ENCODE peak calls at places on chromosome 18, in six cellular contexts. W is HCEC 1CT, B is GM12865, Y is ACHN, G is iris pigment epithelial cell, U is NCI-H1417. K is an unnamed sample.

GRCh38 chr18:35999925-36000324 is 27.4 kb downstream of the RMP24 start:
- DNase-seq in W (no peak), B (no peak), Y (no peak), G (no peak), U (no peak), K (no peak)

GRCh38 chr18:33062834-33063364 is 290.1 kb upstream of the KLHL14 start:
- DNase-seq in W (no peak), B (no peak), Y (no peak), G (no peak), U (no peak), K (no peak)

GRCh38 chr18:59005266-59005665 is 134.4 kb upstream of the SEC11C start:
- DNase-seq in W (no peak), B (no peak), Y (peak), G (peak), U (no peak), K (peak)

GRCh38 chr18:59155140-59155539 is 15.5 kb downstream of the SEC11C start:
- DNase-seq in W (peak), B (no peak), Y (peak), G (peak), U (no peak), K (peak)

GRCh38 chr18:69804776-69805501 is 142.7 kb downstream of the CD226 start:
- DNase-seq in W (no peak), B (no peak), Y (no peak), G (no peak), U (no peak), K (no peak)

GRCh38 chr18:74268933-74269620 is 22.7 kb downstream of the CYB5A start:
- DNase-seq in W (no peak), B (no peak), Y (no peak), G (no peak), U (no peak), K (no peak)

GRCh38 chr18:13541621-13542519 is 184.5 kb downstream of the FAM210A start:
- DNase-seq in W (no peak), B (no peak), Y (no peak), G (no peak), U (no peak), K (no peak)

GRCh38 chr18:42268186-42268725 is 313.2 kb downstream of the PIK3C3 start:
- DNase-seq in W (no peak), B (no peak), Y (no peak), G (no peak), U (no peak), K (no peak)

GRCh38 chr18:22223263-22223960 is 54.0 kb downstream of the GATA6 start:
- DNase-seq in W (peak), B (no peak), Y (peak), G (peak), U (no peak), K (peak)

GRCh38 chr18:29430416-29430815 is 1253.5 kb upstream of the CDH2 start:
- DNase-seq in W (no peak), B (no peak), Y (peak), G (no peak), U (no peak), K (peak)

GRCh38 chr18:48623468-48624220 is 84.8 kb downstream of the CTIF start:
- DNase-seq in W (peak), B (no peak), Y (peak), G (peak), U (no peak), K (peak)

GRCh38 chr18:74116628-74117554 is 30.7 kb downstream of the FBXO15 start:
- DNase-seq in W (peak), B (peak), Y (peak), G (peak), U (no peak), K (peak)

GRCh38 chr18:2597639-2598038 is 26.3 kb downstream of the NDC80 start:
- DNase-seq in W (no peak), B (no peak), Y (no peak), G (no peak), U (no peak), K (no peak)

GRCh38 chr18:10230072-10230471 is 224.4 kb upstream of the APCDD1 start:
- DNase-seq in W (peak), B (peak), Y (peak), G (peak), U (no peak), K (peak)

GRCh38 chr18:811192-812122 is 585 bp downstream of the YES1 start:
- DNase-seq in W (peak), B (peak), Y (peak), G (peak), U (peak), K (peak)

GRCh38 chr18:54228364-54228763 is 3.9 kb upstream of the MBD2 start:
- DNase-seq in W (no peak), B (no peak), Y (no peak), G (no peak), U (no peak), K (no peak)

GRCh38 chr18:61870151-61870550 is 22.7 kb downstream of the RNF152 start:
- DNase-seq in W (peak), B (no peak), Y (no peak), G (peak), U (no peak), K (peak)

GRCh38 chr18:8960740-8961657 is 141.5 kb upstream of the NDUFV2 start:
- DNase-seq in W (peak), B (no peak), Y (peak), G (peak), U (no peak), K (peak)

GRCh38 chr18:48750485-48751175 is 200.1 kb downstream of the SMAD7 start:
- DNase-seq in W (no peak), B (no peak), Y (no peak), G (no peak), U (no peak), K (no peak)

GRCh38 chr18:75527848-75528247 is 100.3 kb upstream of the SMIM21 start:
- DNase-seq in W (no peak), B (no peak), Y (no peak), G (no peak), U (no peak), K (no peak)

GRCh38 chr18:65721634-65722033 is 29.2 kb upstream of the CDH7 start:
- DNase-seq in W (no peak), B (no peak), Y (no peak), G (no peak), U (no peak), K (no peak)

GRCh38 chr18:50695431-50696176 is 124.2 kb downstream of the MRO start:
- DNase-seq in W (no peak), B (no peak), Y (no peak), G (no peak), U (no peak), K (no peak)

GRCh38 chr18:3126457-3127097 is 93.2 kb downstream of the MYOM1 start:
- DNase-seq in W (no peak), B (no peak), Y (no peak), G (no peak), U (no peak), K (no peak)

GRCh38 chr18:22847867-22848451 is 85.2 kb upstream of the RBBP8 start:
- DNase-seq in W (peak), B (no peak), Y (no peak), G (no peak), U (no peak), K (no peak)

GRCh38 chr18:27843783-27844415 is 333.0 kb downstream of the CDH2 start:
- DNase-seq in W (peak), B (no peak), Y (peak), G (peak), U (no peak), K (peak)